ENCODE peak calls at places on chromosome 5, in seven cellular contexts. N is pancreas; S is CD8-positive, alpha-beta T cell; O is tibial nerve; P is H7; L is neural progenitor cell; J is stomach. A is an unnamed sample.

GRCh38 chr5:41641621-41642020 is 131.2 kb upstream of the PLCXD3 start:
- DNase-seq in P (no peak), N (no peak), J (no peak), L (no peak), S (no peak), O (no peak), A (no peak)

GRCh38 chr5:122099060-122099790 is 21.2 kb upstream of the LOX start:
- DNase-seq in J (no peak), N (no peak), P (no peak), S (no peak), L (no peak), O (no peak), A (no peak)

GRCh38 chr5:96876292-96876850 is at the start of gene ERAP2:
- DNase-seq in J (no peak), S (no peak), P (no peak), O (no peak), N (no peak), L (no peak), A (no peak)

GRCh38 chr5:17896605-17897004 is 262.3 kb downstream of the TAF11L14 start:
- DNase-seq in P (no peak), N (no peak), S (no peak), O (no peak), J (no peak), L (no peak), A (no peak)

GRCh38 chr5:56060276-56061110 is 65.7 kb upstream of the IL6ST start:
- DNase-seq in L (no peak), J (no peak), N (no peak), O (no peak), P (no peak), S (no peak), A (no peak)

GRCh38 chr5:140725799-140726471 is 25.7 kb downstream of the ZMAT2 start:
- DNase-seq in O (peak; percentile 28), S (peak; percentile 34), P (peak; percentile 71), L (peak; percentile 88), N (peak; percentile 63), J (peak; percentile 49), A (no peak)

GRCh38 chr5:138975098-138975847 is 100.1 kb upstream of the LRRTM2 start:
- DNase-seq in P (no peak), J (no peak), O (peak; percentile 50), S (no peak), L (no peak), N (peak; percentile 47), A (peak; percentile 79)

GRCh38 chr5:124061663-124062062 is 549.7 kb downstream of the CSNK1G3 start:
- DNase-seq in L (no peak), S (no peak), J (peak; percentile 75), P (no peak), O (peak; percentile 71), N (peak; percentile 68), A (no peak)

GRCh38 chr5:176167800-176168199 is 70.4 kb upstream of the SIMC1 start:
- DNase-seq in P (no peak), J (no peak), N (no peak), O (no peak), L (peak; percentile 66), S (no peak), A (no peak)

GRCh38 chr5:96896285-96896711 is 20.0 kb downstream of the ERAP2 start:
- DNase-seq in O (no peak), S (no peak), L (no peak), J (no peak), N (no peak), P (no peak), A (no peak)

GRCh38 chr5:172841258-172841657 is 7.2 kb downstream of the ERGIC1 start:
- DNase-seq in S (no peak), P (no peak), N (no peak), J (no peak), O (no peak), L (no peak), A (no peak)

GRCh38 chr5:177434942-177435738 is 8.7 kb downstream of the GRK6 start:
- DNase-seq in S (no peak), J (no peak), P (no peak), L (no peak), N (no peak), O (no peak), A (no peak)

GRCh38 chr5:61098251-61098650 is 64.0 kb downstream of the SMIM15 start:
- DNase-seq in N (no peak), S (no peak), O (no peak), J (no peak), L (no peak), P (no peak), A (no peak)

GRCh38 chr5:115859378-115859777 is 17.6 kb downstream of the AP3S1 start:
- DNase-seq in J (no peak), N (no peak), O (no peak), P (no peak), S (no peak), L (no peak), A (no peak)

GRCh38 chr5:10248378-10249260 is 1.1 kb downstream of the ATPSCKMT start:
- DNase-seq in P (no peak), O (no peak), L (peak; percentile 21), N (no peak), J (no peak), S (no peak), A (peak; percentile 34)

GRCh38 chr5:20572560-20572959 is 584.6 kb upstream of the CDH18 start:
- DNase-seq in J (no peak), N (no peak), L (peak; percentile 5), S (no peak), O (no peak), P (no peak), A (no peak)

GRCh38 chr5:38473008-38473407 is 83.4 kb downstream of the LIFR start:
- DNase-seq in P (no peak), S (no peak), O (no peak), L (no peak), J (peak; percentile 75), N (no peak), A (no peak)

GRCh38 chr5:124102491-124102890 is 590.5 kb downstream of the CSNK1G3 start:
- DNase-seq in S (no peak), L (no peak), J (no peak), N (no peak), O (no peak), P (no peak), A (no peak)

GRCh38 chr5:55600536-55601208 is 65.9 kb upstream of the PLPP1 start:
- DNase-seq in L (no peak), N (no peak), P (no peak), J (no peak), S (no peak), O (no peak), A (no peak)

GRCh38 chr5:65971643-65972042 is 45.3 kb downstream of the ERBIN start:
- DNase-seq in N (no peak), S (no peak), O (no peak), L (no peak), P (no peak), J (no peak), A (no peak)

GRCh38 chr5:59640411-59640810 is 253.1 kb downstream of the PDE4D start:
- DNase-seq in S (no peak), O (no peak), P (no peak), N (no peak), L (peak; percentile 18), J (no peak), A (no peak)

GRCh38 chr5:110506378-110506777 is 220.1 kb downstream of the TMEM232 start:
- DNase-seq in P (no peak), J (no peak), L (no peak), N (no peak), O (no peak), S (no peak), A (no peak)

GRCh38 chr5:74786851-74787250 is 19.8 kb downstream of the NSA2 start:
- DNase-seq in L (no peak), S (no peak), J (no peak), O (no peak), P (no peak), N (no peak), A (no peak)
- H3K36me3 ChIP-seq in L (no peaks in the 10 kb centered on the region), S (peaks cover 17% of the 10 kb centered on the region), J (no peaks in the 10 kb centered on the region), O (no peaks in the 10 kb centered on the region), P (peaks cover 24% of the 10 kb centered on the region), N (no peaks in the 10 kb centered on the region), A (no peaks in the 10 kb centered on the region)

GRCh38 chr5:157801-158200 is 33.5 kb upstream of the LRRC14B start:
- DNase-seq in P (peak; percentile 41), L (no peak), O (no peak), J (no peak), S (no peak), N (no peak), A (no peak)

GRCh38 chr5:155651-156410 is 35.5 kb upstream of the LRRC14B start:
- DNase-seq in N (no peak), L (no peak), P (peak; percentile 33), S (no peak), J (no peak), O (no peak), A (no peak)

GRCh38 chr5:158807-159447 is 32.4 kb upstream of the LRRC14B start:
- DNase-seq in L (no peak), J (no peak), S (no peak), P (peak; percentile 55), O (no peak), N (no peak), A (no peak)

GRCh38 chr5:156411-157072 is 34.8 kb upstream of the LRRC14B start:
- DNase-seq in J (no peak), L (no peak), O (no peak), P (peak; percentile 42), S (no peak), N (no peak), A (no peak)

GRCh38 chr5:157126-157715 is 34.1 kb upstream of the LRRC14B start:
- DNase-seq in J (no peak), S (no peak), P (peak; percentile 18), N (no peak), O (no peak), L (no peak), A (no peak)
- H3K27me3 ChIP-seq in J (peaks cover 20% of the 10 kb centered on the region), S (no peaks in the 10 kb centered on the region), P (no peaks in the 10 kb centered on the region), N (no peaks in the 10 kb centered on the region), O (no peaks in the 10 kb centered on the region), L (no peaks in the 10 kb centered on the region), A (no peaks in the 10 kb centered on the region)

GRCh38 chr5:134763221-134763620 is 4.6 kb downstream of the DDX46 start:
- DNase-seq in N (no peak), L (no peak), S (no peak), O (no peak), J (no peak), P (no peak), A (no peak)
- H3K36me3 ChIP-seq in N (peaks cover 22% of the 10 kb centered on the region), L (peaks cover 15% of the 10 kb centered on the region), S (peaks cover 27% of the 10 kb centered on the region), O (peaks cover 4% of the 10 kb centered on the region), J (peaks cover 35% of the 10 kb centered on the region), P (peaks cover 21% of the 10 kb centered on the region), A (no peaks in the 10 kb centered on the region)

GRCh38 chr5:89537800-89538199 is 654.8 kb upstream of the MEF2C start:
- DNase-seq in P (no peak), J (no peak), L (no peak), N (no peak), O (no peak), S (no peak), A (no peak)

GRCh38 chr5:89535421-89535820 is 652.4 kb upstream of the MEF2C start:
- DNase-seq in L (no peak), O (no peak), N (no peak), P (no peak), S (no peak), J (no peak), A (no peak)

GRCh38 chr5:89534331-89534730 is 651.3 kb upstream of the MEF2C start:
- DNase-seq in J (no peak), O (no peak), N (no peak), S (no peak), L (no peak), P (no peak), A (no peak)

DNA sequence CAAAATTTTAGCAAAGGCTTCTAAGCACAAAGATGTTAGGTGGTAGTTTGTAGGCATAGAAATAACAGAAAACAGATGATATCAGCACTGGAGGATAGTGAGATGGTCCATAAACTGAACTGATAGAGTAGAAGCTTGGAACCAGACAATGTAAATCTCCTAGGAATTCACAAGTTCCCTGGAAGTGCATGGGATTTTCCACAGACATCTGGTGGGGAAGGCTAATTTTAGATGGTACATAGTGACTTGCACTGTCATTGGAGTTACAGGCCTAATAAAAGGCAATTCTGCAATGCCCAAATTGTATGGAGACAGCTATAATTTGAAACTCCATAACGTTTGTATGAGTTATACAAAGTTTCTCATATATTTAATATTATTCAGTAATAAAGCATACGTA is 653.0 kb upstream of the MEF2C start:
- DNase-seq in J (no peak), N (no peak), L (no peak), S (no peak), P (no peak), O (no peak), A (no peak)
- H3K27me3 ChIP-seq in J (no peaks in the 10 kb centered on the region), N (no peaks in the 10 kb centered on the region), L (no peaks in the 10 kb centered on the region), S (no peaks in the 10 kb centered on the region), P (no peaks in the 10 kb centered on the region), O (no peaks in the 10 kb centered on the region), A (no peaks in the 10 kb centered on the region)

A was measured in ovary.